ENCODE peak calls at places on chromosomes 11 and 22, in four cellular contexts. One of them, this sample, is unnamed.

GRCh38 chr11:65314501-65315203 is at the start of gene CDC42EP2:
- DNase-seq in GM12878: no peak
- DNase-seq in HL-60: peak
- DNase-seq in K562: peak
- DNase-seq in this sample: peak

GRCh38 chr11:125594958-125595357 is 2.3 kb downstream of the STT3A start:
- DNase-seq in GM12878: no peak
- DNase-seq in K562: no peak
- DNase-seq in HL-60: no peak
- DNase-seq in this sample: no peak

GRCh38 chr22:42202669-42203068 is 67.8 kb downstream of the TCF20 start:
- DNase-seq in HL-60: peak
- DNase-seq in GM12878: no peak
- DNase-seq in K562: no peak
- DNase-seq in this sample: no peak

GRCh38 chr11:9626778-9627394 is 37.0 kb upstream of the SWAP70 start:
- DNase-seq in GM12878: no peak
- DNase-seq in HL-60: no peak
- DNase-seq in K562: peak
- DNase-seq in this sample: no peak

GRCh38 chr11:2509481-2510001 is 64.7 kb downstream of the KCNQ1 start:
- DNase-seq in HL-60: no peak
- DNase-seq in K562: no peak
- DNase-seq in GM12878: no peak
- DNase-seq in this sample: no peak

GRCh38 chr22:29587938-29588699 is 7.2 kb upstream of the NIPSNAP1 start:
- DNase-seq in HL-60: no peak
- DNase-seq in GM12878: no peak
- DNase-seq in K562: no peak
- DNase-seq in this sample: no peak

GRCh38 chr11:28077524-28077923 is 30.4 kb downstream of the KIF18A start:
- DNase-seq in GM12878: no peak
- DNase-seq in K562: no peak
- DNase-seq in HL-60: no peak
- DNase-seq in this sample: no peak

GRCh38 chr11:100676901-100677300 is 10.2 kb upstream of the ARHGAP42 start:
- DNase-seq in HL-60: no peak
- DNase-seq in K562: no peak
- DNase-seq in GM12878: no peak
- DNase-seq in this sample: no peak

GRCh38 chr11:36510567-36511020 is 522 bp upstream of the TRAF6 start:
- DNase-seq in GM12878: no peak
- DNase-seq in K562: no peak
- DNase-seq in HL-60: no peak
- DNase-seq in this sample: no peak

GRCh38 chr11:134607963-134608750 is 196.1 kb upstream of the B3GAT1 start:
- DNase-seq in K562: no peak
- DNase-seq in HL-60: no peak
- DNase-seq in GM12878: no peak
- DNase-seq in this sample: no peak

GRCh38 chr11:47172740-47173139 is 3.9 kb downstream of the ARFGAP2 start:
- DNase-seq in GM12878: no peak
- DNase-seq in HL-60: no peak
- DNase-seq in K562: no peak
- DNase-seq in this sample: no peak

GRCh38 chr11:34205326-34206035 is 100.1 kb downstream of the NAT10 start:
- DNase-seq in K562: no peak
- DNase-seq in HL-60: no peak
- DNase-seq in GM12878: no peak
- DNase-seq in this sample: no peak

GRCh38 chr11:76207642-76208378 is 1.5 kb upstream of the WNT11 start:
- DNase-seq in GM12878: no peak
- DNase-seq in K562: peak
- DNase-seq in HL-60: peak
- DNase-seq in this sample: peak

GRCh38 chr11:61553373-61554171 is 27.3 kb downstream of the SYT7 start:
- DNase-seq in K562: no peak
- DNase-seq in HL-60: no peak
- DNase-seq in GM12878: no peak
- DNase-seq in this sample: no peak

GRCh38 chr11:73957654-73958361 is 7.0 kb downstream of the DNAJB13 start:
- DNase-seq in HL-60: no peak
- DNase-seq in GM12878: no peak
- DNase-seq in K562: no peak
- DNase-seq in this sample: no peak

GRCh38 chr11:79949574-79949973 is 508.7 kb upstream of the TENM4 start:
- DNase-seq in K562: no peak
- DNase-seq in GM12878: no peak
- DNase-seq in HL-60: no peak
- DNase-seq in this sample: no peak

GRCh38 chr11:5226732-5227327 is at the start of gene HBB:
- DNase-seq in K562: no peak
- DNase-seq in HL-60: no peak
- DNase-seq in GM12878: no peak
- DNase-seq in this sample: no peak

GRCh38 chr22:18056161-18056666 is 21.6 kb upstream of the PEX26 start:
- DNase-seq in GM12878: no peak
- DNase-seq in K562: peak
- DNase-seq in HL-60: no peak
- DNase-seq in this sample: no peak

GRCh38 chr11:78796956-78797355 is 222.3 kb upstream of the NARS2 start:
- DNase-seq in HL-60: no peak
- DNase-seq in GM12878: no peak
- DNase-seq in K562: no peak
- DNase-seq in this sample: no peak

GRCh38 chr11:77592727-77593126 is 3.0 kb downstream of the AQP11 start:
- DNase-seq in HL-60: no peak
- DNase-seq in K562: no peak
- DNase-seq in GM12878: no peak
- DNase-seq in this sample: no peak

GRCh38 chr22:31083923-31084810 is 3.0 kb downstream of the SMTN start:
- DNase-seq in HL-60: no peak
- DNase-seq in K562: peak
- DNase-seq in GM12878: no peak
- DNase-seq in this sample: peak

GRCh38 chr11:84853841-84854497 is 773.2 kb downstream of the DLG2 start:
- DNase-seq in K562: no peak
- DNase-seq in HL-60: no peak
- DNase-seq in GM12878: no peak
- DNase-seq in this sample: no peak

GRCh38 chr11:84854498-84854880 is 772.7 kb downstream of the DLG2 start:
- DNase-seq in K562: no peak
- DNase-seq in HL-60: no peak
- DNase-seq in GM12878: no peak
- DNase-seq in this sample: no peak

GRCh38 chr11:84857746-84858145 is 769.4 kb downstream of the DLG2 start:
- DNase-seq in HL-60: no peak
- DNase-seq in K562: no peak
- DNase-seq in GM12878: no peak
- DNase-seq in this sample: no peak

GRCh38 chr11:84855846-84856245 is 771.3 kb downstream of the DLG2 start:
- DNase-seq in HL-60: no peak
- DNase-seq in GM12878: no peak
- DNase-seq in K562: no peak
- DNase-seq in this sample: no peak
- TF ChIP-seq SPI1 in HL-60: no peak
- TF ChIP-seq SPI1 in GM12878: no peak
- TF ChIP-seq SPI1 in K562: no peak
- TF ChIP-seq SPI1 in this sample: no peak

GRCh38 chr11:107357877-107358276 is 99.7 kb downstream of the CWF19L2 start:
- DNase-seq in GM12878: no peak
- DNase-seq in K562: no peak
- DNase-seq in HL-60: no peak
- DNase-seq in this sample: no peak

GRCh38 chr11:107354780-107355179 is 102.8 kb downstream of the CWF19L2 start:
- DNase-seq in GM12878: no peak
- DNase-seq in HL-60: no peak
- DNase-seq in K562: no peak
- DNase-seq in this sample: no peak

GRCh38 chr11:107359701-107360100 is 97.9 kb downstream of the CWF19L2 start:
- DNase-seq in HL-60: no peak
- DNase-seq in GM12878: no peak
- DNase-seq in K562: no peak
- DNase-seq in this sample: no peak
- TF ChIP-seq SPI1 in HL-60: no peak
- TF ChIP-seq SPI1 in GM12878: no peak
- TF ChIP-seq SPI1 in K562: no peak
- TF ChIP-seq SPI1 in this sample: no peak

GRCh38 chr22:48238966-48239365 is 1476.5 kb downstream of the TBC1D22A start:
- DNase-seq in K562: no peak
- DNase-seq in GM12878: no peak
- DNase-seq in HL-60: no peak
- DNase-seq in this sample: no peak

GRCh38 chr22:48239461-48240164 is 1477.2 kb downstream of the TBC1D22A start:
- DNase-seq in HL-60: no peak
- DNase-seq in K562: no peak
- DNase-seq in GM12878: no peak
- DNase-seq in this sample: no peak

GRCh38 chr22:48241658-48242057 is 1479.2 kb downstream of the TBC1D22A start:
- DNase-seq in GM12878: peak
- DNase-seq in K562: no peak
- DNase-seq in HL-60: no peak
- DNase-seq in this sample: no peak

GRCh38 chr22:48240935-48241230 is 1478.4 kb downstream of the TBC1D22A start:
- DNase-seq in HL-60: no peak
- DNase-seq in GM12878: no peak
- DNase-seq in K562: no peak
- DNase-seq in this sample: no peak

DNA sequence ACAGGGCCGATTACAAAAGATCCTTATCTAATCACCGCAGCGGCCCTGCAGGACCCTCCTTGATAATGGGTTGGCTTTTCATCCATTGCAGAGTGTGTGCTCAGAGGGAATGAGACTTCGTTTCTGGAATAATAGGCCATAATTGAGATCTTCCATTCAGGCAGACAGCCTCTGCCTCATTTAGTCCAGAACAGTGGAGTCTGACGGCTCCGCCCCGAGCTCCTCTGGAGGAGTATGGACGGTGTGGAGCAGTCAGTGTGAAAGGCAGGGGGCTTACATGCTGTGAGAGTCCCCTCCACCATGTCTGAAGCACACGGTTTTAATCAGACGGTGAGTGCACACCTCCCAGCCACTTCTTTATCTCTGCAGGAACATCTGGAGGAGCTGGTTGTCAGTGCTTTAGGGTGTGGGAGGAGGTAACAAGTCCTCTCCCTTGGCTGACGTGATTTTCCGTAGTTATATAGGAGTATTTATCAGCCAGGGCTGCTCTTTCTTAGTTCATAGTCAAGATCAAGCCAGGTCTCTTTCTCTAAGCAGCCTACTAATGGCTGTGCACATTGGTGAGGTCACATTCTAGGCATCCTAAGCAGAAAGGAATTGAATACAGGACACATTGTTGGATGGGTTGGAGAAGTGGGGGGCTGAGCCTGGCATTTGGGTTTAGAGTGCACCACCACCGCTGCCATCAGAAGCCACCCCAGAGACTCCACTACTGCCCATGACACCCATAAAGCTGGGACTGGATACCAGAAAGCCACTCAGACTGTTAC is 1477.9 kb downstream of the TBC1D22A start:
- DNase-seq in K562: peak
- DNase-seq in GM12878: no peak
- DNase-seq in HL-60: no peak
- DNase-seq in this sample: no peak
- TF ChIP-seq SPI1 in K562: no peak
- TF ChIP-seq SPI1 in GM12878: no peak
- TF ChIP-seq SPI1 in HL-60: no peak
- TF ChIP-seq SPI1 in this sample: no peak

GRCh38 chr22:49599691-49600451 is 227.8 kb downstream of the BRD1 start:
- DNase-seq in K562: no peak
- DNase-seq in GM12878: no peak
- DNase-seq in HL-60: no peak
- DNase-seq in this sample: no peak
- TF ChIP-seq SPI1 in K562: no peak
- TF ChIP-seq SPI1 in GM12878: no peak
- TF ChIP-seq SPI1 in HL-60: no peak
- TF ChIP-seq SPI1 in this sample: no peak

DNA sequence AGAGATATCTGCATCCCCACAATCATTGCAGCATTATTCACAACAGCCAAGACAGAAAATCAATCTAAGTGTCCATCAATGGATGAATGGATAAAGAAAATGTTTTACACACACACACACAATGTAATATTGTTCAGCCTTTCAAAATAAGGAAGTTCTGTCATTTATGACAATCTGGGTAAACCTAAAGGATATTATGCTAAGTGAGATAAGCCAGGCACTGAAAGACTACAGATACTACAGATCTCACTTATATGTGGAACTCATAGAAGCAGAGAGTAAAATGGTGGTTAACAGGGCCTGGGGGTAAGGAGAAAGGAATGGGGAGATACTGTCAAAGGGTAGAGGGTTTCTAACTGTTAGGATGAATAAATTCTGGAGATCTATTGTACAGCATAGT is 36.0 kb upstream of the EED start:
- DNase-seq in HL-60: no peak
- DNase-seq in GM12878: no peak
- DNase-seq in K562: no peak
- DNase-seq in this sample: no peak
- TF ChIP-seq SPI1 in HL-60: no peak
- TF ChIP-seq SPI1 in GM12878: no peak
- TF ChIP-seq SPI1 in K562: no peak
- TF ChIP-seq SPI1 in this sample: no peak

GRCh38 chr11:95135155-95135554 is 45.5 kb downstream of the ENDOD1 start:
- DNase-seq in GM12878: no peak
- DNase-seq in HL-60: no peak
- DNase-seq in K562: no peak
- DNase-seq in this sample: no peak
- TF ChIP-seq SPI1 in GM12878: no peak
- TF ChIP-seq SPI1 in HL-60: no peak
- TF ChIP-seq SPI1 in K562: no peak
- TF ChIP-seq SPI1 in this sample: no peak

GRCh38 chr11:1368216-1368615 is 21.5 kb upstream of the BRSK2 start:
- DNase-seq in HL-60: no peak
- DNase-seq in GM12878: no peak
- DNase-seq in K562: no peak
- DNase-seq in this sample: no peak

GRCh38 chr11:1370186-1371025 is 19.3 kb upstream of the BRSK2 start:
- DNase-seq in K562: no peak
- DNase-seq in GM12878: no peak
- DNase-seq in HL-60: no peak
- DNase-seq in this sample: no peak

GRCh38 chr11:1368966-1369365 is 20.8 kb upstream of the BRSK2 start:
- DNase-seq in K562: no peak
- DNase-seq in GM12878: no peak
- DNase-seq in HL-60: no peak
- DNase-seq in this sample: no peak

GRCh38 chr11:1371026-1371325 is 18.8 kb upstream of the BRSK2 start:
- DNase-seq in GM12878: no peak
- DNase-seq in HL-60: no peak
- DNase-seq in K562: no peak
- DNase-seq in this sample: no peak

GRCh38 chr11:1369371-1370005 is 20.2 kb upstream of the BRSK2 start:
- DNase-seq in K562: no peak
- DNase-seq in GM12878: no peak
- DNase-seq in HL-60: no peak
- DNase-seq in this sample: no peak
- TF ChIP-seq SPI1 in K562: no peak
- TF ChIP-seq SPI1 in GM12878: no peak
- TF ChIP-seq SPI1 in HL-60: no peak
- TF ChIP-seq SPI1 in this sample: no peak

GRCh38 chr11:67705264-67705663 is 30.8 kb upstream of the ALDH3B2 start:
- DNase-seq in HL-60: no peak
- DNase-seq in K562: no peak
- DNase-seq in GM12878: no peak
- DNase-seq in this sample: no peak
- TF ChIP-seq SPI1 in HL-60: no peak
- TF ChIP-seq SPI1 in K562: no peak
- TF ChIP-seq SPI1 in GM12878: no peak
- TF ChIP-seq SPI1 in this sample: no peak

GRCh38 chr11:3824714-3825472 is 15.9 kb downstream of the RHOG start:
- DNase-seq in GM12878: no peak
- DNase-seq in HL-60: no peak
- DNase-seq in K562: peak
- DNase-seq in this sample: peak
- TF ChIP-seq SPI1 in GM12878: no peak
- TF ChIP-seq SPI1 in HL-60: no peak
- TF ChIP-seq SPI1 in K562: no peak
- TF ChIP-seq SPI1 in this sample: no peak

This sample was measured in GM12891.